ENCODE peak calls at places on chromosomes 4 and X, in five cellular contexts. V is astrocyte of the spinal cord, U is transverse colon, H is HFFc6, E is fibroblast of lung. I is an unnamed sample.

GRCh38 chrX:6313356-6313755 is 84.7 kb upstream of the NLGN4X start:
- DNase-seq in V (no peak), U (no peak), H (no peak), E (no peak), I (no peak)

GRCh38 chrX:1657367-1658082 is 42.7 kb downstream of the ASMT start:
- DNase-seq in V (peak; percentile 42), U (peak; percentile 17), H (peak; percentile 8), E (peak; percentile 34), I (peak; percentile 11)

GRCh38 chr4:140807491-140808257 is 51.5 kb upstream of the TBC1D9 start:
- DNase-seq in V (peak; percentile 44), U (no peak), H (peak; percentile 2), E (peak; percentile 50), I (peak; percentile 45)

GRCh38 chrX:40651620-40652223 is 4.4 kb upstream of the CXorf38 start:
- DNase-seq in V (peak; percentile 72), U (peak; percentile 76), H (peak; percentile 36), E (peak; percentile 51), I (no peak)

GRCh38 chr4:113328514-113328913 is 279.1 kb downstream of the ANK2 start:
- DNase-seq in V (no peak), U (no peak), H (no peak), E (no peak), I (no peak)

GRCh38 chrX:40474205-40474626 is 106.6 kb upstream of the ATP6AP2 start:
- DNase-seq in V (peak; percentile 44), U (no peak), H (no peak), E (peak; percentile 37), I (no peak)

GRCh38 chrX:70043685-70044084 is 6.1 kb downstream of the AWAT2 start:
- DNase-seq in V (no peak), U (no peak), H (no peak), E (no peak), I (no peak)

GRCh38 chrX:63713510-63713909 is 71.5 kb downstream of the ARHGEF9 start:
- DNase-seq in V (peak; percentile 6), U (no peak), H (peak; percentile 7), E (peak; percentile 56), I (peak; percentile 5)

GRCh38 chr4:96016615-96017299 is 176.9 kb downstream of the PDHA2 start:
- DNase-seq in V (peak; percentile 55), U (no peak), H (no peak), E (peak; percentile 61), I (no peak)

GRCh38 chrX:120308959-120309872 is 2.0 kb downstream of the TMEM255A start:
- DNase-seq in V (peak; percentile 54), U (peak; percentile 61), H (no peak), E (peak; percentile 76), I (peak; percentile 53)

GRCh38 chr4:65669008-65669971 is 999 bp downstream of the EPHA5 start:
- DNase-seq in V (peak; percentile 55), U (no peak), H (no peak), E (peak; percentile 59), I (no peak)

GRCh38 chr4:93394488-93395185 is 433.9 kb upstream of the ATOH1 start:
- DNase-seq in V (peak; percentile 62), U (no peak), H (no peak), E (peak; percentile 60), I (peak; percentile 56)

GRCh38 chrX:71632923-71633657 is 14.8 kb upstream of the CXCR3 start:
- DNase-seq in V (no peak), U (no peak), H (no peak), E (no peak), I (no peak)

GRCh38 chrX:134547047-134547679 is 87.2 kb downstream of the HPRT1 start:
- DNase-seq in V (peak; percentile 24), U (no peak), H (peak; percentile 14), E (no peak), I (peak; percentile 50)

GRCh38 chr4:109665783-109666455 is 37.3 kb downstream of the CASP6 start:
- DNase-seq in V (no peak), U (no peak), H (no peak), E (no peak), I (no peak)

GRCh38 chr4:40750461-40751258 is 905 bp downstream of the NSUN7 start:
- DNase-seq in V (peak; percentile 14), U (peak; percentile 16), H (no peak), E (peak; percentile 22), I (no peak)

GRCh38 chrX:56800801-56801200 is 71.8 kb downstream of the NBDY start:
- DNase-seq in V (no peak), U (peak; percentile 6), H (no peak), E (no peak), I (no peak)

GRCh38 chrX:115896362-115896761 is 274.2 kb upstream of the AGTR2 start:
- DNase-seq in V (no peak), U (no peak), H (no peak), E (no peak), I (no peak)

GRCh38 chr4:169033660-169034059 is 23.6 kb upstream of the CBR4 start:
- DNase-seq in V (no peak), U (no peak), H (no peak), E (no peak), I (no peak)

GRCh38 chr4:16938641-16939040 is 40.2 kb upstream of the LDB2 start:
- DNase-seq in V (no peak), U (no peak), H (no peak), E (no peak), I (no peak)

GRCh38 chrX:103615781-103616180 is 8.0 kb downstream of the TCEAL3 start:
- DNase-seq in V (peak; percentile 21), U (no peak), H (peak; percentile 32), E (no peak), I (no peak)

GRCh38 chr4:26197018-26197779 is 123.6 kb upstream of the RBPJ start:
- DNase-seq in V (peak; percentile 97), U (peak; percentile 31), H (peak; percentile 96), E (peak; percentile 99), I (peak; percentile 99)

GRCh38 chr4:9765091-9765490 is 16.3 kb upstream of the DRD5 start:
- DNase-seq in V (no peak), U (peak; percentile 44), H (no peak), E (no peak), I (peak; percentile 2)

GRCh38 chrX:30887721-30888120 is 1.3 kb downstream of the TAB3 start:
- DNase-seq in V (no peak), U (no peak), H (no peak), E (no peak), I (no peak)

GRCh38 chr4:186644737-186645261 is 78.9 kb downstream of the FAT1 start:
- DNase-seq in V (peak; percentile 28), U (no peak), H (no peak), E (peak; percentile 30), I (no peak)

GRCh38 chr4:88158360-88159136 is at the start of gene ABCG2:
- DNase-seq in V (peak; percentile 44), U (peak; percentile 58), H (peak; percentile 7), E (peak; percentile 72), I (peak; percentile 41)

GRCh38 chr4:14168919-14169318 is 541.4 kb upstream of the BOD1L1 start:
- DNase-seq in V (peak; percentile 88), U (peak; percentile 23), H (peak; percentile 86), E (peak; percentile 85), I (peak; percentile 94)

GRCh38 chr4:130147618-130148017 is 1051.7 kb downstream of the C4orf33 start:
- DNase-seq in V (no peak), U (no peak), H (no peak), E (no peak), I (no peak)

GRCh38 chr4:42371306-42372063 is 25.8 kb upstream of the SHISA3 start:
- DNase-seq in V (peak; percentile 70), U (no peak), H (no peak), E (peak; percentile 50), I (peak; percentile 22)

GRCh38 chrX:138872537-138872936 is 161.0 kb upstream of the FGF13 start:
- DNase-seq in V (peak; percentile 4), U (no peak), H (no peak), E (peak; percentile 56), I (no peak)

DNA sequence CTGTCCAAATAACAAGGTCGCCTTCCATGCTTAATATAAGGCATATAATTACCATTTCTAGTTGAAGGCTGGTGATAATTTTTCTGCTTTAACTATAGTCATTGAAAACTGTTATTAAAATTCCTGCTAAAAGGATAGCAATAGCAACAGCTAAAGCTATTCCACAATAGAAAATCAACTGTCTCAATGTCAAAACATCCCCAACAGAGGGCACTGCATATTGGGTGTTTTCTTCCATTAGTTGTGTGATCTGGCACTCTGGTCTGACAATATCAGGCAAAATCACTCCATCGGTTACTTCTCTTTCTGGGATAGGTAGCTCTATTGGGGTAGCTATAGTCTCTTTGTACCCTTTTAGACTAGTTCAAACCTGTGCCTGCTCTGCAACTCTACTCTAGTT is 53.5 kb downstream of the TMPRSS11F start:
- DNase-seq in V (no peak), U (no peak), H (no peak), E (no peak), I (no peak)
- TF ChIP-seq CTCF in V (no peak), U (no peak), H (no peak), E (no peak), I (no peak)

GRCh38 chr4:37678624-37679023 is 7.6 kb downstream of the RELL1 start:
- DNase-seq in V (no peak), U (no peak), H (no peak), E (peak; percentile 41), I (no peak)
- TF ChIP-seq CTCF in V (no peak), U (no peak), H (no peak), E (no peak), I (no peak)

GRCh38 chr4:81040175-81040659 is 9.7 kb downstream of the BMP3 start:
- DNase-seq in V (peak; percentile 52), U (no peak), H (peak; percentile 61), E (peak; percentile 9), I (peak; percentile 21)
- TF ChIP-seq CTCF in V (peak; percentile 75), U (peak; percentile 59), H (peak; percentile 92), E (peak; percentile 76), I (peak; percentile 59)

GRCh38 chr4:180828455-180829018 is 1414.7 kb upstream of the TENM3 start:
- DNase-seq in V (peak; percentile 86), U (no peak), H (peak; percentile 61), E (peak; percentile 69), I (no peak)
- TF ChIP-seq CTCF in V (peak; percentile 68), U (peak; percentile 10), H (peak; percentile 89), E (peak; percentile 56), I (peak; percentile 58)

GRCh38 chr4:15779336-15779735 is 1.2 kb downstream of the CD38 start:
- DNase-seq in V (peak; percentile 51), U (peak; percentile 33), H (no peak), E (peak; percentile 59), I (peak; percentile 51)
- TF ChIP-seq CTCF in V (peak; percentile 55), U (no peak), H (no peak), E (peak; percentile 51), I (peak; percentile 38)

GRCh38 chrX:9258346-9259104 is 206.3 kb upstream of the TBL1X start:
- DNase-seq in V (no peak), U (no peak), H (no peak), E (no peak), I (no peak)
- TF ChIP-seq CTCF in V (no peak), U (no peak), H (no peak), E (no peak), I (no peak)

GRCh38 chr4:148415500-148415899 is 26.7 kb downstream of the NR3C2 start:
- DNase-seq in V (peak; percentile 13), U (no peak), H (no peak), E (peak; percentile 4), I (peak; percentile 15)
- TF ChIP-seq CTCF in V (no peak), U (no peak), H (no peak), E (peak; percentile 10), I (no peak)

DNA sequence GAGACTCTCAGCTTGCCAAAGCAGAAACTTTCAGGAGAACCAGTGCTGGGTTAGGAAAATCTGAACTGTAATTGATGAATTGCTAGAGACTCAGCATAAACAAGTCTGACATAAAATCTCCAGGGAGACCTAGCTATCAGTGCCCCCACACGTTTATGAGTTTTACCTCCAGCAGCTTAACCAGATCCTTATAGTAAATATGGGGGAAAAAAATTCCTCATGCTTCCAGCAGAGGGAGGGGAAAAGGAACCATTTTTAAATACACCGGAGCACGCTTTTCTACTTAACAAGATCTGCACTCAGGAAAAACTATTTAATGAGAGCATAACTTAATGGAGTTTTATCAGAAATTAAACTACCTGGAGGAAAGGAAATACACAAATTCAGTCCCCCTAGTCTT is 1040.7 kb upstream of the INTU start:
- DNase-seq in V (peak; percentile 17), U (no peak), H (no peak), E (peak; percentile 22), I (no peak)
- TF ChIP-seq CTCF in V (peak; percentile 41), U (no peak), H (peak; percentile 73), E (peak; percentile 35), I (peak; percentile 25)